ENCODE peak calls at places on chromosomes 7 and 10, in six cellular contexts. Y, E, M, W, V and R are unnamed samples.

GRCh38 chr7:126486806-126487205 is 765.9 kb downstream of the GRM8 start:
- DNase-seq in E (no peak), W (no peak), Y (no peak), V (no peak), M (no peak), R (no peak)

GRCh38 chr10:126597206-126597605 is 73.3 kb downstream of the C10orf90 start:
- DNase-seq in Y (no peak), E (no peak), V (no peak), M (no peak), W (no peak), R (no peak)

GRCh38 chr10:124999433-125000365 is 57.8 kb downstream of the ZRANB1 start:
- DNase-seq in V (peak; percentile 77), Y (no peak), W (peak; percentile 60), E (no peak), M (no peak), R (no peak)

GRCh38 chr7:86773309-86773708 is 129.6 kb downstream of the GRM3 start:
- DNase-seq in Y (no peak), M (no peak), E (no peak), V (no peak), W (no peak), R (no peak)

GRCh38 chr7:17144313-17144712 is 154.1 kb upstream of the AHR start:
- DNase-seq in V (no peak), M (peak; percentile 59), Y (peak; percentile 41), W (no peak), E (no peak), R (no peak)

GRCh38 chr7:129801882-129802281 is 150.9 kb downstream of the UBE2H start:
- DNase-seq in M (no peak), V (no peak), E (no peak), W (no peak), Y (no peak), R (no peak)

GRCh38 chr10:52673468-52673867 is 99.1 kb downstream of the MBL2 start:
- DNase-seq in M (no peak), Y (no peak), E (no peak), V (no peak), W (no peak), R (no peak)

GRCh38 chr10:124539935-124540641 is 78.5 kb downstream of the LHPP start:
- DNase-seq in Y (peak; percentile 66), W (peak; percentile 73), M (peak; percentile 67), V (peak; percentile 88), E (peak; percentile 85), R (peak; percentile 71)

GRCh38 chr7:78712111-78712510 is 741.4 kb downstream of the MAGI2 start:
- DNase-seq in E (no peak), W (no peak), Y (no peak), V (no peak), M (no peak), R (no peak)

GRCh38 chr10:32004161-32004591 is 52.0 kb downstream of the KIF5B start:
- DNase-seq in Y (no peak), V (peak; percentile 78), M (no peak), W (peak; percentile 28), E (no peak), R (no peak)

GRCh38 chr7:132428247-132428919 is 147.9 kb downstream of the PLXNA4 start:
- DNase-seq in W (no peak), Y (no peak), M (no peak), V (no peak), E (no peak), R (no peak)

GRCh38 chr7:26202019-26202985 is 757 bp downstream of the CBX3 start:
- DNase-seq in M (no peak), Y (peak; percentile 64), E (peak; percentile 64), W (peak; percentile 64), V (peak; percentile 82), R (no peak)

GRCh38 chr10:60573342-60573741 is 183.7 kb upstream of the ANK3 start:
- DNase-seq in M (no peak), V (no peak), E (no peak), W (no peak), Y (no peak), R (no peak)

GRCh38 chr10:79446451-79447020 is 1.1 kb upstream of the ZCCHC24 start:
- DNase-seq in W (peak; percentile 81), V (peak; percentile 89), M (no peak), Y (peak; percentile 5), E (peak; percentile 60), R (peak; percentile 23)

GRCh38 chr7:3861941-3862340 is 560.9 kb downstream of the SDK1 start:
- DNase-seq in M (peak; percentile 30), E (no peak), W (peak; percentile 26), V (no peak), Y (no peak), R (no peak)

GRCh38 chr7:39413866-39414668 is 152.1 kb upstream of the YAE1 start:
- DNase-seq in Y (peak; percentile 22), E (peak; percentile 61), V (no peak), M (peak; percentile 23), W (peak; percentile 18), R (peak; percentile 36)

GRCh38 chr10:14173391-14173705 is 157.4 kb downstream of the FRMD4A start:
- DNase-seq in Y (no peak), W (no peak), M (no peak), E (no peak), V (no peak), R (no peak)

GRCh38 chr7:139231513-139232376 is 708 bp downstream of the UBN2 start:
- DNase-seq in Y (peak; percentile 11), W (peak; percentile 21), M (peak; percentile 11), E (peak; percentile 47), V (peak; percentile 65), R (peak; percentile 42)

GRCh38 chr10:4451512-4451911 is 374.5 kb upstream of the AKR1E2 start:
- DNase-seq in M (no peak), V (no peak), W (no peak), Y (no peak), E (no peak), R (no peak)

GRCh38 chr7:40866601-40867000 is 731.8 kb downstream of the SUGCT start:
- DNase-seq in Y (no peak), E (no peak), M (no peak), W (no peak), V (no peak), R (no peak)

GRCh38 chr7:74312418-74313021 is 23.3 kb downstream of the CLIP2 start:
- DNase-seq in M (peak; percentile 97), Y (no peak), E (no peak), W (no peak), V (no peak), R (no peak)

GRCh38 chr10:110859947-110860376 is 11.8 kb upstream of the PDCD4 start:
- DNase-seq in V (no peak), Y (no peak), M (no peak), E (no peak), W (no peak), R (no peak)

GRCh38 chr7:79414910-79415309 is 38.6 kb downstream of the MAGI2 start:
- DNase-seq in E (no peak), V (no peak), W (no peak), M (no peak), Y (no peak), R (no peak)

GRCh38 chr7:20301311-20301939 is 29.3 kb upstream of the ITGB8 start:
- DNase-seq in M (peak; percentile 38), W (no peak), E (no peak), V (no peak), Y (no peak), R (no peak)

GRCh38 chr7:87933605-87933952 is 472 bp upstream of the ADAM22 start:
- DNase-seq in M (no peak), Y (no peak), W (no peak), V (no peak), E (no peak), R (no peak)

GRCh38 chr7:2567663-2568238 is 9.0 kb downstream of the IQCE start:
- DNase-seq in V (peak; percentile 51), M (no peak), E (peak; percentile 51), W (peak; percentile 43), Y (no peak), R (no peak)

GRCh38 chr7:22591271-22591670 is 91.3 kb upstream of the STEAP1B start:
- DNase-seq in Y (no peak), M (no peak), W (no peak), V (no peak), E (no peak), R (no peak)

GRCh38 chr7:668139-668871 is 58.2 kb upstream of the DNAAF5 start:
- DNase-seq in W (peak; percentile 52), V (no peak), M (no peak), Y (no peak), E (no peak), R (no peak)
- TF ChIP-seq CTCF in W (no peak), V (no peak), M (no peak), Y (no peak), E (no peak), R (no peak)

GRCh38 chr10:99292159-99292558 is 37.0 kb upstream of the CNNM1 start:
- DNase-seq in E (no peak), W (no peak), M (peak; percentile 14), V (no peak), Y (no peak), R (no peak)

GRCh38 chr10:99296605-99297004 is 32.6 kb upstream of the CNNM1 start:
- DNase-seq in E (no peak), V (no peak), W (no peak), M (no peak), Y (no peak), R (no peak)

DNA sequence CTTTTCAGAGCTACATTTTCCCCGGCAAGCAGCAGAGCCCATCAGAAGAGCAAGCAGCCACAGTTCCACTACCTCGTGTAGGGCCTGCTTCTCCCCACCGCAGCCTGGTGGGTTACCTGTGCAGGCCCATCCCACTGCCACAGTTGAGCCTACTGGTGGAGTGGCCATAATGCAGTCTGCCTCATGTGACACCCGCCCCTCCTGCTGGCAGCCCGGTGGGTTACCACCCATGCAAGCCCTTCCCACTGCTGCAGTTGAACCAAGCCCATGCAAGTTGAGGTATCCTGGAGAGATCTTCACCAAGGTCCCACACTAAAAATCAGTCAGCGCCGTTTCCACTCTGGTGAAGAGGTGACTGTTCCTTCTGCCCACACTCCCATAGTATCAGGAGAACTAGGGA is 32.1 kb upstream of the CNNM1 start:
- DNase-seq in M (no peak), W (no peak), E (no peak), V (no peak), Y (no peak), R (no peak)
- TF ChIP-seq CTCF in M (no peak), W (no peak), E (no peak), V (no peak), Y (no peak), R (no peak)

GRCh38 chr10:78381072-78381471 is 347.4 kb downstream of the RPS24 start:
- DNase-seq in E (peak; percentile 50), V (no peak), Y (no peak), M (no peak), W (no peak), R (no peak)
- TF ChIP-seq CTCF in E (peak; percentile 70), V (peak; percentile 6), Y (peak; percentile 15), M (no peak), W (no peak), R (no peak)

DNA sequence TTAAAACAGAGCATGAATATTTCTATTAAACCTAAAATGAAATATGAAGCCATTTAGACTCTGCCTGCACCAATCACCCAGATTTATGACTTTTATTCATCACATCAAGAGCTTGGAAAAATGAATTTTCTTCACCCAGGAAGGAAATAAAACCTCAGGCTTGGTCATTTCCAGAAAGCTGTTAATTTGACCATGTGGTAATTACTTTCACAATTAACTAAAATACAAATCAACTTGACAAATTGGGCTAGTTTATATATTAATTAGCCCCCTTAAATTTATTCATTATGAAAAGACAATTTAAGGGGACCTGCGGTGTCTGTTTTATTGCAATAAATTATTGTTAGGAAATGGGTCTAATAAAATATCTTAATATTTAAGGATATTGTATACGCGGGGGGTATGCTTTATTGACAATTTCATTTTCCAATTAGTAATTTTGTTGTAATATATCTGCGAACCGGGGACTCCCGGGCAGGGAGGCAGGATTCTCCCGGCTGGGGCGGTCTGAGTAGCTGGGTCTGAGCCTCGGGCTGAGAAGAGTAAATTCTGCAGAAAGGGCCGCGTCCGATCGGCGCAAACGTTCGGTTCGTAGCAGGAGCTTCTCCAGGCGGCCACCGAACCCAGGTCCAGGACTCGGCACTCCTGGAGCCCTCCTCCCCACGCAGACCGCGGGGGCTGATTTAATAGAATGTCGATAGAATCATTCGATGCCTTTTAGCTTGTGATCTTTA is 9.4 kb upstream of the MNX1 start:
- DNase-seq in V (no peak), W (no peak), Y (no peak), M (no peak), E (no peak), R (no peak)
- TF ChIP-seq CTCF in V (no peak), W (no peak), Y (no peak), M (no peak), E (no peak), R (no peak)